ENCODE peak calls at places on chromosomes 5 and 9, in seven cellular contexts. Q is Peyer's patch, I is stomach, T is body of pancreas, P is ovary, M is transverse colon, D is endothelial cell of umbilical vein. X is an unnamed sample.

GRCh38 chr5:89703799-89704198 is 705.8 kb downstream of the CETN3 start:
- DNase-seq in D (no peak), P (no peak), T (no peak), Q (no peak), I (no peak), M (no peak), X (no peak)

GRCh38 chr5:156850206-156850751 is at the start of gene PPP1R2B:
- DNase-seq in I (no peak), T (no peak), P (no peak), Q (no peak), M (no peak), D (no peak), X (no peak)

GRCh38 chr5:56814361-56814962 is 887 bp upstream of the MAP3K1 start:
- DNase-seq in T (peak), D (peak), I (peak), P (peak), M (peak), Q (peak), X (no peak)

GRCh38 chr5:170070556-170071412 is 34.9 kb upstream of the FOXI1 start:
- DNase-seq in P (peak), M (no peak), T (peak), I (no peak), D (peak), Q (no peak), X (peak)

GRCh38 chr9:133170716-133171115 is 7.0 kb upstream of the GBGT1 start:
- DNase-seq in P (peak), T (no peak), D (no peak), I (no peak), Q (no peak), M (no peak), X (no peak)

GRCh38 chr9:36664806-36665205 is 92.1 kb downstream of the MELK start:
- DNase-seq in P (no peak), M (no peak), I (no peak), D (peak), T (no peak), Q (no peak), X (no peak)

GRCh38 chr5:150783422-150783928 is 4.9 kb downstream of the SMIM3 start:
- DNase-seq in T (peak), M (peak), Q (peak), I (peak), P (peak), D (peak), X (no peak)

GRCh38 chr5:398475-399295 is 44.3 kb upstream of the EXOC3 start:
- DNase-seq in D (no peak), I (peak), T (no peak), Q (peak), M (no peak), P (no peak), X (no peak)

GRCh38 chr5:177232761-177233160 is 70.8 kb downstream of the RAB24 start:
- DNase-seq in D (no peak), Q (no peak), T (no peak), P (no peak), I (no peak), M (no peak), X (no peak)

GRCh38 chr9:26326473-26327044 is 566.0 kb downstream of the CAAP1 start:
- DNase-seq in P (no peak), M (peak), I (no peak), Q (no peak), D (peak), T (peak), X (no peak)
- TF ChIP-seq POLR2A in P (no peak), M (no peak), I (no peak), Q (no peak), D (no peak), T (no peak), X (no peak)

DNA sequence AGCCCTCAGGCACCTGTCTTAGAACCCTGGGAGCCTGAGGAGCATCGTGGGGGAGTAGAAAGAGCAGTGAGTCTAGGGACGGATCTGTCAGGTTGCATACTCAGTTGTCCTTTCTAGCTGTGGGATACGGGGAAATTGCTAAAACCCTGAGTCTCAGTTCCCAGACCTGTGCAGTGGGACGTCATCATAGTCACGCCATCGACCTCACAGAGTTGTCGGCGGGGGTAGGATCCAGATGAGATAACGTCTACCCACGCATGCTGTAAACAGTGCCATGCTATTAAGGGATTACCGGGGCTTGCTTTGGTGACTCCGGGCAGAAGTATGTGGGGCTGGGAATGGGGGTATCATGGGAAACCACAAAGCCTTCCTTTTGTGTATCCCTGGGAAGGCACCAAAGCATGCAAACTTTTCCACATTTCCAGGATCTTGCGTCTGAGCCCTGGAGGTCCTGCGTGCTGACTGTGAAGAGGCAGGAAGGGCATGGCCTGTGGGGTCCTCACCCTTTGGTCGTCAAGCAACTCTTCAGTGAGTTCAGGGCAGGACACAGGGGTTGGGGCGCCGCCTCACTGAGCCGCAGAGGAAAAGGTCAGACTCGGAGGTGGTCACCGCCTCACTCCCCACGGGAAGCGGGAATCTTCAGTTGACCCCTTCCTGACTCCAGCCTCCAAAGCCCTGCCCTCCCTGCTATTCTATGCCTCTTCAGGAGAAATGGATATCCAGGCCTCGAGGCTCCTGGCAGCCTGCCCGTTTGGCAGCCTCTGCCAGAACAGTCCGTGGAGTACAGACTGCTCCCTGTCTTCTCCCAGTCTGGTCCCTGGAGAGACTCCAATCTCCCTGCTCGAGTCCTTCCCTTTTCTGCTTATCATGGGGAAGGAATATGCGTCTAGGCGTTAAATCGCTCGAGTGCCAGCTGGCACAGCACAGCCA is 186.8 kb upstream of the KLF9 start:
- DNase-seq in D (peak), T (peak), M (peak), P (peak), I (peak), Q (peak), X (peak)
- TF ChIP-seq POLR2A in D (no peak), T (no peak), M (no peak), P (no peak), I (no peak), Q (no peak), X (no peak)

GRCh38 chr9:112751059-112751795 is 667 bp downstream of the SNX30 start:
- DNase-seq in Q (peak), T (peak), M (peak), D (peak), P (peak), I (peak), X (peak)
- TF ChIP-seq POLR2A in Q (no peak), T (peak), M (peak), D (no peak), P (no peak), I (no peak), X (no peak)

GRCh38 chr5:95641803-95642220 is 4.8 kb upstream of the RFESD start:
- DNase-seq in M (no peak), T (peak), P (no peak), D (no peak), Q (no peak), I (peak), X (no peak)
- TF ChIP-seq POLR2A in M (peak), T (peak), P (no peak), D (no peak), Q (no peak), I (no peak), X (no peak)

X was measured in H54.